ENCODE peak calls at places on chromosomes 5 and 9, in five cellular contexts. One of them, this sample, is unnamed. For H3K9me3, the result is how much of the 10 kb centered on the place peaks cover.

GRCh38 chr5:172276214-172276613 is 7.3 kb downstream of the UBTD2 start:
- DNase-seq in astrocyte: no peak
- DNase-seq in SJSA1: peak
- DNase-seq in IMR-90: peak
- DNase-seq in tibial artery: no peak
- DNase-seq in this sample: no peak

GRCh38 chr5:122775713-122776084 is 819 bp downstream of the SNX2 start:
- DNase-seq in astrocyte: no peak
- DNase-seq in SJSA1: no peak
- DNase-seq in IMR-90: no peak
- DNase-seq in tibial artery: no peak
- DNase-seq in this sample: no peak

GRCh38 chr9:31776471-31776870 is 608.0 kb upstream of the ACO1 start:
- DNase-seq in astrocyte: no peak
- DNase-seq in SJSA1: no peak
- DNase-seq in IMR-90: no peak
- DNase-seq in tibial artery: no peak
- DNase-seq in this sample: no peak

GRCh38 chr5:84059672-84060071 is 325.0 kb downstream of the EDIL3 start:
- DNase-seq in astrocyte: no peak
- DNase-seq in SJSA1: no peak
- DNase-seq in IMR-90: no peak
- DNase-seq in tibial artery: no peak
- DNase-seq in this sample: no peak

GRCh38 chr5:143341807-143342570 is 61.5 kb downstream of the NR3C1 start:
- DNase-seq in astrocyte: peak
- DNase-seq in SJSA1: no peak
- DNase-seq in IMR-90: peak
- DNase-seq in tibial artery: no peak
- DNase-seq in this sample: peak

GRCh38 chr5:135881244-135881643 is 14.4 kb downstream of the IL9 start:
- DNase-seq in astrocyte: no peak
- DNase-seq in SJSA1: no peak
- DNase-seq in IMR-90: no peak
- DNase-seq in tibial artery: no peak
- DNase-seq in this sample: no peak

GRCh38 chr5:44389410-44389879 is at the start of gene FGF10:
- DNase-seq in astrocyte: no peak
- DNase-seq in SJSA1: no peak
- DNase-seq in IMR-90: no peak
- DNase-seq in tibial artery: no peak
- DNase-seq in this sample: no peak

GRCh38 chr5:153360860-153361259 is 129.6 kb upstream of the GRIA1 start:
- DNase-seq in astrocyte: no peak
- DNase-seq in SJSA1: no peak
- DNase-seq in IMR-90: no peak
- DNase-seq in tibial artery: no peak
- DNase-seq in this sample: no peak

GRCh38 chr5:116502616-116503015 is 72.0 kb downstream of the SEMA6A start:
- DNase-seq in astrocyte: peak
- DNase-seq in SJSA1: no peak
- DNase-seq in IMR-90: peak
- DNase-seq in tibial artery: no peak
- DNase-seq in this sample: no peak

GRCh38 chr5:141258464-141258863 is 13.3 kb downstream of the PCDHB15 start:
- DNase-seq in astrocyte: no peak
- DNase-seq in SJSA1: no peak
- DNase-seq in IMR-90: no peak
- DNase-seq in tibial artery: no peak
- DNase-seq in this sample: no peak
- H3K9me3 ChIP-seq in astrocyte: under half
- H3K9me3 ChIP-seq in SJSA1: half or more
- H3K9me3 ChIP-seq in IMR-90: under half
- H3K9me3 ChIP-seq in tibial artery: half or more
- H3K9me3 ChIP-seq in this sample: under half

GRCh38 chr9:138049085-138049778 is 171.7 kb downstream of the CACNA1B start:
- DNase-seq in astrocyte: no peak
- DNase-seq in SJSA1: peak
- DNase-seq in IMR-90: no peak
- DNase-seq in tibial artery: no peak
- DNase-seq in this sample: no peak
- H3K9me3 ChIP-seq in astrocyte: under half
- H3K9me3 ChIP-seq in SJSA1: under half
- H3K9me3 ChIP-seq in IMR-90: half or more
- H3K9me3 ChIP-seq in tibial artery: under half
- H3K9me3 ChIP-seq in this sample: under half

GRCh38 chr5:111747336-111747735 is 9.7 kb downstream of the NREP start:
- DNase-seq in astrocyte: peak
- DNase-seq in SJSA1: no peak
- DNase-seq in IMR-90: peak
- DNase-seq in tibial artery: no peak
- DNase-seq in this sample: no peak

GRCh38 chr5:111745075-111745474 is 11.9 kb downstream of the NREP start:
- DNase-seq in astrocyte: no peak
- DNase-seq in SJSA1: no peak
- DNase-seq in IMR-90: no peak
- DNase-seq in tibial artery: no peak
- DNase-seq in this sample: no peak

GRCh38 chr5:111746791-111747190 is 10.2 kb downstream of the NREP start:
- DNase-seq in astrocyte: peak
- DNase-seq in SJSA1: no peak
- DNase-seq in IMR-90: no peak
- DNase-seq in tibial artery: no peak
- DNase-seq in this sample: no peak

GRCh38 chr5:111749303-111750026 is 7.5 kb downstream of the NREP start:
- DNase-seq in astrocyte: no peak
- DNase-seq in SJSA1: no peak
- DNase-seq in IMR-90: peak
- DNase-seq in tibial artery: no peak
- DNase-seq in this sample: no peak

DNA sequence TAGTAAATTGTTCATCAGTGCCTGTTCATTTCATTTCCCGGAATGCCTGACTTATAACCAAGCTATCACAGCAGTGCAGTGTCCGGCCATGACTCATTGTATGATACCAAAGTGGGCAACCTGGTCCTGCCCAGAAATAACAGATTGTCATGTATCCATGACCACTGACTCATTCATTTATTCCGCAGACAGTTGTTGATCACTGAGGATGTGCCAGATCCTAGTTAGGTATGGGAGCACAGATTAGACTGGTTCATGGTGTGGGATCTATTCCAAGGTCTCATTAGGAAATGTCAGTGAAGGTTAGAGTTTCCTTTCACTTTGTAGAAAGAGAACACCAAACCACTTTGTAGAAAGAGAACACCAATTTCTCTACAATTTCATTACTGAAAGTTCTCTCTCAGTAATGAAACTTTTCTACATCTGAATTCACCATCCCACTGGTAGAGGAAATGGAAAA is 8.7 kb downstream of the NREP start:
- DNase-seq in astrocyte: peak
- DNase-seq in SJSA1: peak
- DNase-seq in IMR-90: peak
- DNase-seq in tibial artery: no peak
- DNase-seq in this sample: no peak
- H3K9me3 ChIP-seq in astrocyte: under half
- H3K9me3 ChIP-seq in SJSA1: under half
- H3K9me3 ChIP-seq in IMR-90: under half
- H3K9me3 ChIP-seq in tibial artery: under half
- H3K9me3 ChIP-seq in this sample: under half

DNA sequence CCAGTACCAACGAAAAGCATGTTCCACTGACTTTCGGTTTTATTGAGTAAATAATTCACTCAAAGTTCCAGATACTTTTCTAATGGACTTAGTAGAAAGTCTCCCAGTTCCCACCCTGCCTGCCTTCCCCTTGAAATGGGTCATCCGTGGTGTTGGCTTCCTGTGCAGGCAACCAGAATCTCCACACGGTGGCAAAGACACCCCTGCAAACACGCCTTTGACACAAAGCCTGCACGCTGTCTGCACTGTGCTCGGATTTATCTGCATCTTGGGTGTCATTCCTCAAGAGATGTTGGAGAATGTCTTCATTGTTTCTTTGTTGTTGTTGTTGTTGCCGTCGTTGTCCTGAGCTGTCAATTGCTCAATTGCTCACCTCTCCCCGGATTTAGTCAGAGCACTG is 150.0 kb upstream of the IRX2 start:
- DNase-seq in astrocyte: no peak
- DNase-seq in SJSA1: peak
- DNase-seq in IMR-90: no peak
- DNase-seq in tibial artery: no peak
- DNase-seq in this sample: no peak
- H3K9me3 ChIP-seq in astrocyte: under half
- H3K9me3 ChIP-seq in SJSA1: half or more
- H3K9me3 ChIP-seq in IMR-90: half or more
- H3K9me3 ChIP-seq in tibial artery: under half
- H3K9me3 ChIP-seq in this sample: under half

DNA sequence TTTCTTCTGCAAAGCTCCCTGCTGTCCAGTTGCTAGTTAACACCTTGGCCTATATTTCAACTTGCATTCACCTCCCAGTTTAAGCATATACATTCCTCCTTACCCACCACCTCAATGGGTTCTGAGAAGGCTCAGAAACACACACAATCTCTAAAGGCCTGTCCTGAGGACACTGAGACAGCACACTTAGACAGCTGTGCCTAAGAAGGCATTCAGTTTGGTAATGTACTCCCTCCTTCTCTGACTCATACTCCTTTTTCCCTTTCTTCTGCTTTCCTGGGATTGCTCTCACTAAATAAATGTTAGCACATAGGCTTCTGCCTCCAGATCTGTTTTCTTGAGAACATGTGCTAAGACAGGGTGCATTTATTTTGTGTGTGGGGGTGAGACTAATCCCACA is 456.8 kb upstream of the CDH6 start:
- DNase-seq in astrocyte: peak
- DNase-seq in SJSA1: no peak
- DNase-seq in IMR-90: peak
- DNase-seq in tibial artery: no peak
- DNase-seq in this sample: no peak
- H3K9me3 ChIP-seq in astrocyte: under half
- H3K9me3 ChIP-seq in SJSA1: under half
- H3K9me3 ChIP-seq in IMR-90: under half
- H3K9me3 ChIP-seq in tibial artery: under half
- H3K9me3 ChIP-seq in this sample: under half

GRCh38 chr5:1431021-1431811 is 14.0 kb downstream of the SLC6A3 start:
- DNase-seq in astrocyte: no peak
- DNase-seq in SJSA1: peak
- DNase-seq in IMR-90: no peak
- DNase-seq in tibial artery: no peak
- DNase-seq in this sample: no peak

GRCh38 chr5:1430121-1430795 is 15.0 kb downstream of the SLC6A3 start:
- DNase-seq in astrocyte: no peak
- DNase-seq in SJSA1: peak
- DNase-seq in IMR-90: no peak
- DNase-seq in tibial artery: no peak
- DNase-seq in this sample: no peak

GRCh38 chr5:1429501-1429900 is 15.7 kb downstream of the SLC6A3 start:
- DNase-seq in astrocyte: no peak
- DNase-seq in SJSA1: peak
- DNase-seq in IMR-90: no peak
- DNase-seq in tibial artery: no peak
- DNase-seq in this sample: no peak

GRCh38 chr5:1432296-1432695 is 12.9 kb downstream of the SLC6A3 start:
- DNase-seq in astrocyte: no peak
- DNase-seq in SJSA1: peak
- DNase-seq in IMR-90: no peak
- DNase-seq in tibial artery: no peak
- DNase-seq in this sample: no peak

GRCh38 chr5:1431896-1432295 is 13.3 kb downstream of the SLC6A3 start:
- DNase-seq in astrocyte: no peak
- DNase-seq in SJSA1: no peak
- DNase-seq in IMR-90: no peak
- DNase-seq in tibial artery: no peak
- DNase-seq in this sample: no peak
- H3K9me3 ChIP-seq in astrocyte: under half
- H3K9me3 ChIP-seq in SJSA1: half or more
- H3K9me3 ChIP-seq in IMR-90: under half
- H3K9me3 ChIP-seq in tibial artery: under half
- H3K9me3 ChIP-seq in this sample: under half